ENCODE peak calls at places on chromosomes 13 and 19, in four cellular contexts. H is WTC11, Z is K562, S is HepG2. D is an unnamed sample.

GRCh38 chr19:19417618-19418270 is 12.3 kb downstream of the GATAD2A start:
- DNase-seq in H (no peak), Z (no peak), S (no peak), D (no peak)

GRCh38 chr19:46602392-46603194 is 1.5 kb downstream of the CALM3 start:
- DNase-seq in H (no peak), Z (peak), S (no peak), D (peak)

GRCh38 chr19:45451181-45451849 is 16.5 kb upstream of the FOSB start:
- DNase-seq in H (no peak), Z (no peak), S (no peak), D (no peak)

GRCh38 chr13:23876265-23876664 is 12.9 kb downstream of the MIPEP start:
- DNase-seq in H (no peak), Z (no peak), S (no peak), D (peak)

GRCh38 chr19:17243854-17244617 is 1.7 kb downstream of the NR2F6 start:
- DNase-seq in H (peak), Z (peak), S (peak), D (peak)

GRCh38 chr19:15934332-15935078 is at the start of gene CYP4F11:
- DNase-seq in H (no peak), Z (no peak), S (peak), D (no peak)

GRCh38 chr13:85508683-85509329 is 290.4 kb downstream of the SLITRK6 start:
- DNase-seq in H (peak), Z (no peak), S (no peak), D (no peak)

GRCh38 chr19:45752639-45753038 is 16.4 kb downstream of the SIX5 start:
- DNase-seq in H (no peak), Z (no peak), S (no peak), D (no peak)

GRCh38 chr13:28137556-28137955 is 789 bp upstream of the PAN3 start:
- DNase-seq in H (no peak), Z (no peak), S (no peak), D (no peak)

GRCh38 chr13:24087611-24088235 is 72.8 kb upstream of the SPATA13 start:
- DNase-seq in H (no peak), Z (no peak), S (peak), D (no peak)

GRCh38 chr13:96460571-96460970 is 370.7 kb downstream of the HS6ST3 start:
- DNase-seq in H (no peak), Z (no peak), S (no peak), D (peak)

GRCh38 chr19:51703655-51704515 is 10.8 kb downstream of the SPACA6 start:
- DNase-seq in H (peak), Z (peak), S (peak), D (peak)

GRCh38 chr13:33745370-33746324 is 72.3 kb upstream of the RFC3 start:
- DNase-seq in H (no peak), Z (no peak), S (no peak), D (no peak)

GRCh38 chr13:20671789-20672188 is 31.7 kb upstream of the IL17D start:
- DNase-seq in H (no peak), Z (no peak), S (no peak), D (no peak)

GRCh38 chr13:44141725-44142539 is 231.7 kb upstream of the SERP2 start:
- DNase-seq in H (peak), Z (peak), S (peak), D (peak)

GRCh38 chr13:44142911-44143665 is 230.5 kb upstream of the SERP2 start:
- DNase-seq in H (no peak), Z (peak), S (no peak), D (no peak)

GRCh38 chr13:44142540-44142867 is 231.1 kb upstream of the SERP2 start:
- DNase-seq in H (no peak), Z (no peak), S (no peak), D (peak)

GRCh38 chr13:44140146-44140545 is 233.5 kb upstream of the SERP2 start:
- DNase-seq in H (peak), Z (no peak), S (peak), D (no peak)

GRCh38 chr13:44141213-44141724 is 232.4 kb upstream of the SERP2 start:
- DNase-seq in H (no peak), Z (no peak), S (no peak), D (no peak)
- TF ChIP-seq FOXJ3 in H (no peak), Z (no peak), S (no peak), D (no peak)

GRCh38 chr13:49171358-49171757 is 48.8 kb upstream of the MLNR start:
- DNase-seq in H (no peak), Z (no peak), S (no peak), D (no peak)

GRCh38 chr13:49164712-49165111 is 55.4 kb upstream of the MLNR start:
- DNase-seq in H (no peak), Z (no peak), S (no peak), D (no peak)

GRCh38 chr13:49165798-49166752 is 54.1 kb upstream of the MLNR start:
- DNase-seq in H (no peak), Z (no peak), S (no peak), D (no peak)
- TF ChIP-seq FOXJ3 in H (no peak), Z (no peak), S (no peak), D (no peak)

GRCh38 chr19:10640361-10640760 is 13.8 kb upstream of the ILF3 start:
- DNase-seq in H (no peak), Z (no peak), S (peak), D (no peak)
- TF ChIP-seq FOXJ3 in H (no peak), Z (no peak), S (no peak), D (no peak)

GRCh38 chr19:7887408-7888144 is 734 bp upstream of the LRRC8E start:
- DNase-seq in H (no peak), Z (no peak), S (no peak), D (no peak)

GRCh38 chr19:7885818-7886217 is 2.5 kb upstream of the LRRC8E start:
- DNase-seq in H (no peak), Z (no peak), S (no peak), D (no peak)

GRCh38 chr19:7888826-7889217 is 512 bp downstream of the LRRC8E start:
- DNase-seq in H (no peak), Z (no peak), S (no peak), D (no peak)

GRCh38 chr19:7883796-7884570 is 4.3 kb upstream of the LRRC8E start:
- DNase-seq in H (no peak), Z (no peak), S (no peak), D (no peak)

GRCh38 chr19:7888145-7888825 is at the start of gene LRRC8E:
- DNase-seq in H (peak), Z (peak), S (peak), D (peak)
- TF ChIP-seq FOXJ3 in H (no peak), Z (no peak), S (no peak), D (no peak)

GRCh38 chr19:5287066-5287465 is 53.5 kb downstream of the PTPRS start:
- DNase-seq in H (no peak), Z (no peak), S (no peak), D (no peak)
- TF ChIP-seq FOXJ3 in H (no peak), Z (no peak), S (no peak), D (no peak)

DNA sequence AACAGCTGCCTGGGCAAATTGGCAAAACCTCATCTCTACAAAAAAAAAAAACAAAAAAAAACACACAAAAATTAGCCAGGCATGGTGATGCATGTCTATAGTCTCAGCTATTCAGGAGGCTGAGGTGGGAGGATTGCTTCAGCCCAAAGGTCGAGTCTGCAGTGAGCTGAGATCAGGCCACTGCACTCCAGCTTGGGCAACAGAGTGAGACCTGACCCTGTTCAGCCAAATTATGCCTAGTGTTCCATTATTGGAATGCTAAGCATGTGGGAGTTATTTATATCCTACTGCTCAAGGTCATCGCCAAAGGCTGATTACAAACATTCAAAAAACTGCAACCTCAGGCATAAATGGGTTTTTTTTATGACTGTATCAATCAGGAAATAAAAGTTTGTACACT is 1251.0 kb upstream of the PCDH9 start:
- DNase-seq in H (no peak), Z (no peak), S (peak), D (no peak)
- TF ChIP-seq FOXJ3 in H (no peak), Z (no peak), S (no peak), D (no peak)

DNA sequence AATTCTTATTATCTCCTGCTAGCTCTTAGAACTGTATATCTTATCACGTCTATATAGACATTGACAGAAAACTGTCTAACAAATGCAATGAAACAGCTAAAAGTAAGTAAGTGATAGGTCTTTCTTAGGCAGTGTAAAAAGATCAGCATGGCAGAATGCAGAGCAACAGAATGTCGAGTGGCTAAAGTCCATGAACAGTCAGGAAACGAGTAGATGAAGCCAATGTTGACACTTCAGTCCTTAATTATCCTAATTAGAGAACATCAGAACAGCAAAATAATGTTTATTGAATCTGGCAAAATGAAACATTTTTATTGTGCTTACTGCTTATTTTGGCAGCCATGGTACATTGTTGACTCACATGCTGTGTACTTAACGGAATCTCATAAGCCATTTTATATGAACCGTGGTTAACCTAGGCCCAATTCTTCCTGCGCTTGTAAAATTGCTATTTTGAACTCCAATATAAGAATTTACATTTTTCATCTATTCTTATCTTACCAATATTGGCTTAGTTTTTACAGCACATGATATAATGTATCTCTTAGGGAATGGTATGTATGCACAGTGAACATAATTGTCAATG is 748.1 kb downstream of the DACH1 start:
- DNase-seq in H (no peak), Z (no peak), S (no peak), D (no peak)
- TF ChIP-seq FOXJ3 in H (no peak), Z (no peak), S (no peak), D (no peak)

GRCh38 chr13:68051910-68052309 is 821.8 kb upstream of the PCDH9 start:
- DNase-seq in H (no peak), Z (no peak), S (no peak), D (no peak)

GRCh38 chr13:68056816-68057710 is 826.9 kb upstream of the PCDH9 start:
- DNase-seq in H (no peak), Z (no peak), S (peak), D (no peak)
- TF ChIP-seq FOXJ3 in H (no peak), Z (no peak), S (no peak), D (no peak)

DNA sequence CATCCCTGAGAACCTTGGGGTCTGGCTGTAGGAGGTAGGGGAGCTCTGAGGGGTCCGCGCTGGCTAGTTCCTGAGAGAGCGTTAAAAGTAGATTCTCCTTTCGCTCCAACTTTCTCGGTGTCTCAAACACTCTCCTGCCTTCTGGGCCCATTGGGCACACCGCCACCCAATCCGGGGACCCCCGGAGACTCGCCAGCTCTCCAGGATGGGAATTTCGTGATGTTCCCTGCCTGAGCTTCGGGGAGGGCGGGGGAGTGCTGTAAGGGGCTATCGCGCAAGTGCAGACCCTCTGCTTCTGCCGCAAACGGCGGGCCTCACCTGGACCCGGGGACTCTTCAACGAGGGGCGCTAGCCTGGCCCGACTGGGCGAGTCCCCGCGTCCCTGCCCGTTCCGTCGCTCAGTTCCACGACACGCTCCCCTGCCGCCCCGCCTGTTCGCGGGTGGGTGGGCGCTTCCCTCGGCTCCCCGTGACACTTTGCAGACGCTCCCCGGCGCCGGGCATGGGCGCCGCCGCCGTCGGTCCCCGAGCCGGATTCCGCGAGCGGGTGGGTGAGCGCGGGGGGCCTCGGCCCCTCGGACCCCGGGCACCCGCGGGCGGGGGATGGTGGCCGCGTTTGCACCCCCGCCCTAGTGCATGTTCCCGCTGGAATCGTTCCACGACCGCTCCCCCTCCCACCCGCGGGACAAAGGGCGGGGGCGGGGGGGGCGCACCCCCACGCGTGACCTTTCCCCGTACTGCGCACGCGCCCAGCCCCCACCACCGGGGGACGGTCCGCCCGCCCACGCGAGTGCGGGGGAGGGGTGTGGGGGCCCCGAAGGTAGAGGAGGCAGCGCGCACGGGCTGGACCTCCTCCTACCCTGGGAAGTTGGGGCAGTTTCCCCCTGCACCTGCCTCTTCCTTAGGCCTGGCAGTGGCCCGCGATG is at the start of gene CCDC106:
- DNase-seq in H (peak), Z (peak), S (peak), D (peak)
- TF ChIP-seq FOXJ3 in H (no peak), Z (no peak), S (no peak), D (no peak)

GRCh38 chr13:98787173-98787572 is 34.7 kb upstream of the SLC15A1 start:
- DNase-seq in H (no peak), Z (no peak), S (no peak), D (no peak)

GRCh38 chr13:98784666-98785065 is 32.2 kb upstream of the SLC15A1 start:
- DNase-seq in H (no peak), Z (no peak), S (no peak), D (no peak)

GRCh38 chr13:98785405-98785804 is 32.9 kb upstream of the SLC15A1 start:
- DNase-seq in H (no peak), Z (no peak), S (no peak), D (no peak)

GRCh38 chr13:98783856-98784478 is 31.5 kb upstream of the SLC15A1 start:
- DNase-seq in H (no peak), Z (no peak), S (no peak), D (no peak)

GRCh38 chr13:98785968-98786367 is 33.5 kb upstream of the SLC15A1 start:
- DNase-seq in H (no peak), Z (no peak), S (no peak), D (no peak)
- TF ChIP-seq FOXJ3 in H (no peak), Z (no peak), S (no peak), D (no peak)

D was measured in SK-N-SH.